ENCODE peak calls at places on chromosome 21, in eight cellular contexts. One of them, this sample, is unnamed.

GRCh38 chr21:27220416-27220815 is 253.5 kb upstream of the ADAMTS5 start:
- DNase-seq in suprapubic skin: no peak
- DNase-seq in lung: no peak
- DNase-seq in nephron progenitor cell: no peak
- DNase-seq in glutamatergic neuron: no peak
- DNase-seq in H9: no peak
- DNase-seq in lower leg skin: no peak
- DNase-seq in colonic mucosa: no peak
- DNase-seq in this sample: no peak

GRCh38 chr21:31624961-31625491 is 34.5 kb upstream of the SOD1 start:
- DNase-seq in suprapubic skin: no peak
- DNase-seq in lung: no peak
- DNase-seq in nephron progenitor cell: no peak
- DNase-seq in glutamatergic neuron: no peak
- DNase-seq in H9: no peak
- DNase-seq in lower leg skin: no peak
- DNase-seq in colonic mucosa: no peak
- DNase-seq in this sample: no peak

GRCh38 chr21:36915014-36915700 is 51.3 kb downstream of the HLCS start:
- DNase-seq in suprapubic skin: no peak
- DNase-seq in lung: no peak
- DNase-seq in nephron progenitor cell: no peak
- DNase-seq in glutamatergic neuron: no peak
- DNase-seq in H9: no peak
- DNase-seq in lower leg skin: no peak
- DNase-seq in colonic mucosa: no peak
- DNase-seq in this sample: no peak

GRCh38 chr21:29332461-29333354 is 34.0 kb downstream of the BACH1 start:
- DNase-seq in suprapubic skin: no peak
- DNase-seq in lung: no peak
- DNase-seq in nephron progenitor cell: no peak
- DNase-seq in glutamatergic neuron: no peak
- DNase-seq in H9: no peak
- DNase-seq in lower leg skin: no peak
- DNase-seq in colonic mucosa: no peak
- DNase-seq in this sample: no peak

GRCh38 chr21:36591326-36591970 is 107.5 kb upstream of the SIM2 start:
- DNase-seq in suprapubic skin: no peak
- DNase-seq in lung: no peak
- DNase-seq in nephron progenitor cell: no peak
- DNase-seq in glutamatergic neuron: no peak
- DNase-seq in H9: no peak
- DNase-seq in lower leg skin: no peak
- DNase-seq in colonic mucosa: no peak
- DNase-seq in this sample: no peak

GRCh38 chr21:16742116-16742515 is 770.7 kb upstream of the CXADR start:
- DNase-seq in suprapubic skin: no peak
- DNase-seq in lung: no peak
- DNase-seq in nephron progenitor cell: no peak
- DNase-seq in glutamatergic neuron: no peak
- DNase-seq in H9: no peak
- DNase-seq in lower leg skin: no peak
- DNase-seq in colonic mucosa: peak
- DNase-seq in this sample: no peak

GRCh38 chr21:15768045-15768601 is 38.3 kb downstream of the USP25 start:
- DNase-seq in suprapubic skin: no peak
- DNase-seq in lung: no peak
- DNase-seq in nephron progenitor cell: no peak
- DNase-seq in glutamatergic neuron: no peak
- DNase-seq in H9: no peak
- DNase-seq in lower leg skin: no peak
- DNase-seq in colonic mucosa: no peak
- DNase-seq in this sample: no peak

GRCh38 chr21:32135401-32136363 is 143.2 kb downstream of the MIS18A start:
- DNase-seq in suprapubic skin: no peak
- DNase-seq in lung: no peak
- DNase-seq in nephron progenitor cell: no peak
- DNase-seq in glutamatergic neuron: no peak
- DNase-seq in H9: peak
- DNase-seq in lower leg skin: no peak
- DNase-seq in colonic mucosa: no peak
- DNase-seq in this sample: no peak

GRCh38 chr21:29645666-29646553 is 293.9 kb downstream of the GRIK1 start:
- DNase-seq in suprapubic skin: no peak
- DNase-seq in lung: no peak
- DNase-seq in nephron progenitor cell: no peak
- DNase-seq in glutamatergic neuron: no peak
- DNase-seq in H9: no peak
- DNase-seq in lower leg skin: no peak
- DNase-seq in colonic mucosa: no peak
- DNase-seq in this sample: no peak

DNA sequence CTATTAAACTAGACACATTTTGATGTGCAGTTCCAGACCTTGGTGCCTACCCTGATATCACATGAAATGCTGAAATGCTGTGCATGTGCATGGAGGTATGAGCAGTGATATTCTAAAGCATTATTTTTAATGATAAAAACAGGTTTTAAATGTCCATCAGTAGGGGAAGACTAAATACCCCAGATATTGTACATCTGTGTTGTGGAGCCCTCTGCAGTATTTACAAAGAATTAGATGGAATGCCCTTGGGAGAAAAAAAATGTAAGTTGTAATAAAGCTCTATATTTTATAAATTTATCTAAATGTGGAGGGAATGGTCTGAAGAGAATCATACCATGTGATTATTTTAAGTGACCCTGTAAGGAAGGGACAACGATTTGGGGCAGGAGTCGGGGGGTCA is 39.1 kb upstream of the IGSF5 start:
- DNase-seq in suprapubic skin: no peak
- DNase-seq in lung: no peak
- DNase-seq in nephron progenitor cell: no peak
- DNase-seq in glutamatergic neuron: no peak
- DNase-seq in H9: no peak
- DNase-seq in lower leg skin: no peak
- DNase-seq in colonic mucosa: no peak
- DNase-seq in this sample: no peak
- TF ChIP-seq CTCF in suprapubic skin: no peak
- TF ChIP-seq CTCF in lung: no peak
- TF ChIP-seq CTCF in nephron progenitor cell: no peak
- TF ChIP-seq CTCF in glutamatergic neuron: no peak
- TF ChIP-seq CTCF in H9: no peak
- TF ChIP-seq CTCF in lower leg skin: no peak
- TF ChIP-seq CTCF in colonic mucosa: no peak
- TF ChIP-seq CTCF in this sample: no peak

GRCh38 chr21:25639167-25639921 is at the start of gene JAM2:
- DNase-seq in suprapubic skin: peak
- DNase-seq in lung: no peak
- DNase-seq in nephron progenitor cell: peak
- DNase-seq in glutamatergic neuron: peak
- DNase-seq in H9: peak
- DNase-seq in lower leg skin: peak
- DNase-seq in colonic mucosa: peak
- DNase-seq in this sample: peak
- TF ChIP-seq CTCF in suprapubic skin: no peak
- TF ChIP-seq CTCF in lung: no peak
- TF ChIP-seq CTCF in nephron progenitor cell: no peak
- TF ChIP-seq CTCF in glutamatergic neuron: no peak
- TF ChIP-seq CTCF in H9: peak
- TF ChIP-seq CTCF in lower leg skin: no peak
- TF ChIP-seq CTCF in colonic mucosa: no peak
- TF ChIP-seq CTCF in this sample: peak

GRCh38 chr21:46627726-46628125 is 7.7 kb upstream of the PRMT2 start:
- DNase-seq in suprapubic skin: no peak
- DNase-seq in lung: no peak
- DNase-seq in nephron progenitor cell: no peak
- DNase-seq in glutamatergic neuron: no peak
- DNase-seq in H9: no peak
- DNase-seq in lower leg skin: no peak
- DNase-seq in colonic mucosa: no peak
- DNase-seq in this sample: no peak

GRCh38 chr21:46625759-46626158 is 9.7 kb upstream of the PRMT2 start:
- DNase-seq in suprapubic skin: no peak
- DNase-seq in lung: no peak
- DNase-seq in nephron progenitor cell: no peak
- DNase-seq in glutamatergic neuron: no peak
- DNase-seq in H9: no peak
- DNase-seq in lower leg skin: no peak
- DNase-seq in colonic mucosa: no peak
- DNase-seq in this sample: no peak

GRCh38 chr21:46624050-46624449 is 11.4 kb upstream of the PRMT2 start:
- DNase-seq in suprapubic skin: no peak
- DNase-seq in lung: no peak
- DNase-seq in nephron progenitor cell: no peak
- DNase-seq in glutamatergic neuron: no peak
- DNase-seq in H9: no peak
- DNase-seq in lower leg skin: no peak
- DNase-seq in colonic mucosa: no peak
- DNase-seq in this sample: no peak

GRCh38 chr21:46628868-46629267 is 6.6 kb upstream of the PRMT2 start:
- DNase-seq in suprapubic skin: no peak
- DNase-seq in lung: no peak
- DNase-seq in nephron progenitor cell: no peak
- DNase-seq in glutamatergic neuron: no peak
- DNase-seq in H9: no peak
- DNase-seq in lower leg skin: no peak
- DNase-seq in colonic mucosa: no peak
- DNase-seq in this sample: no peak

DNA sequence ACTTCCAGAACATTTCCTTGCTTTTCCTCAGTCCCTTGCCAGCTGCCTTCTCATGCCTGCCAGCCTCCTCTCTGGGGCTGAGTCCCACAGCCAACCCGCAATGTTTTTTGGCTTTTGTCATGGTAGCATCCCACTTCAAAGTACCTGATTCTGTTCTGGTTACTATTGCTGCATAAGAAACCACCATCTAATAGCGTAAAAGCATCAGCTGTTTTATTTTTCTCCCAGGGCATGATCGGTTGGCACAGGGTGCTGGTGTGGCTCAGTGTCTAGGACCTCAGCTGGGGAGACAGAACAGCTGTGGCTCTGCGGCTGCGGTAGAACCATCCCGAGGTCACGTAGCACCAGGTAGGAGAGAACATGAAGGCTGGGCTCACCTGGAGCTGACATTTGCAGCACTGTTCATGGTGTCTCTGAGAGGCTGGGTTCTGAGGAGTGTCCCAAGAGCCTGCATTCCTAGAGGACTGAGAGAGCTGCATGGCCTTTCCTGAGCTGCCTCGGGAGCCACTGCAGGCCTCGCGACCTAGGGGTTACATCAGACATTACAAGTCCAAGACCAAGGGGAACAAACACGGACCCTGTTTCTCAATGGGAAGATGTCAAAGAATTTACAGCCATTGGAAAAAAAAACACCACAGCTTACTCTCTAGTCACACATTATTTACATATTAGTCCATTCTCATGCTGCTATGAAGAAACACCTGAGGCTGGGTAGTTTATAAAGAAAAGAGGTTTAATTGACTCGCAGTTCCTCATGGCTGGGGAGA is 8.8 kb upstream of the PRMT2 start:
- DNase-seq in suprapubic skin: no peak
- DNase-seq in lung: no peak
- DNase-seq in nephron progenitor cell: no peak
- DNase-seq in glutamatergic neuron: no peak
- DNase-seq in H9: no peak
- DNase-seq in lower leg skin: no peak
- DNase-seq in colonic mucosa: no peak
- DNase-seq in this sample: no peak
- TF ChIP-seq CTCF in suprapubic skin: no peak
- TF ChIP-seq CTCF in lung: no peak
- TF ChIP-seq CTCF in nephron progenitor cell: no peak
- TF ChIP-seq CTCF in glutamatergic neuron: no peak
- TF ChIP-seq CTCF in H9: no peak
- TF ChIP-seq CTCF in lower leg skin: no peak
- TF ChIP-seq CTCF in colonic mucosa: no peak
- TF ChIP-seq CTCF in this sample: no peak

GRCh38 chr21:45361033-45361997 is 43.6 kb upstream of the COL18A1 start:
- DNase-seq in suprapubic skin: no peak
- DNase-seq in lung: no peak
- DNase-seq in nephron progenitor cell: no peak
- DNase-seq in glutamatergic neuron: peak
- DNase-seq in H9: no peak
- DNase-seq in lower leg skin: no peak
- DNase-seq in colonic mucosa: no peak
- DNase-seq in this sample: no peak

GRCh38 chr21:45363921-45364463 is 41.0 kb upstream of the COL18A1 start:
- DNase-seq in suprapubic skin: peak
- DNase-seq in lung: peak
- DNase-seq in nephron progenitor cell: no peak
- DNase-seq in glutamatergic neuron: no peak
- DNase-seq in H9: no peak
- DNase-seq in lower leg skin: peak
- DNase-seq in colonic mucosa: peak
- DNase-seq in this sample: no peak

GRCh38 chr21:45362748-45363145 is 42.2 kb upstream of the COL18A1 start:
- DNase-seq in suprapubic skin: no peak
- DNase-seq in lung: no peak
- DNase-seq in nephron progenitor cell: no peak
- DNase-seq in glutamatergic neuron: no peak
- DNase-seq in H9: no peak
- DNase-seq in lower leg skin: no peak
- DNase-seq in colonic mucosa: no peak
- DNase-seq in this sample: no peak

GRCh38 chr21:45364464-45365185 is 40.3 kb upstream of the COL18A1 start:
- DNase-seq in suprapubic skin: no peak
- DNase-seq in lung: no peak
- DNase-seq in nephron progenitor cell: no peak
- DNase-seq in glutamatergic neuron: no peak
- DNase-seq in H9: no peak
- DNase-seq in lower leg skin: no peak
- DNase-seq in colonic mucosa: no peak
- DNase-seq in this sample: no peak

DNA sequence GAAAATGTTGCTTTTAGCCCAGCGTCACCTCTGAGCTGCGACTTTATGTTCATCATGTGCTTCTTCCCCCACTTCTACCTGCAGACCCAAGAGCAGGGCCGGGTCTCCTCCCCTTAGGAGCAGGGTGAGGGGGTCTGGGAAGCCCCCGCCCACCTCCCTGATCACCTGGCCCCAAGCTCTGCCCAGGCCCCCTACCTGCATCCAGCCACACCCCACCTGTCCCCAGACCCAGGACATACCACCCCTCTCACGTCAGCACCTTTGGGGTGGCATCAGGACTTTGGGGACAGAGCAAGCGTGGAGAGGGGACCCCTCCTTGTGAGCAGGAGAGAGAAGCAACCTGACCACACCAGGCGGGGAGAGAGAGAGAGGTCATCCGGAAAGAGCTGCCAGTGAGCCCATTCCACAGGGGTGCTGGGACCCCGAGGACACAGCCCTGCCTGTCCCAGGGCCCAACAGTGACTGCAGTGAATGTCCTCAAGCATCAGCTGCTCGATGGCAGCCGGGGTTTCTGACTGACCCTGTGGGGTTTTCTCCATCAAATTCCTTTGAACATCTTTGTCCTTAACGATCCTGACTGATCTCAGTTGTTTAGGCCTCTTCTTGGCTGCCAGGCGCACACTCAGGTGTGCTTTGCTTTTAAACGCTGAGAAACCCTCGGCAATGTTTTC is 42.8 kb upstream of the COL18A1 start:
- DNase-seq in suprapubic skin: no peak
- DNase-seq in lung: no peak
- DNase-seq in nephron progenitor cell: no peak
- DNase-seq in glutamatergic neuron: no peak
- DNase-seq in H9: no peak
- DNase-seq in lower leg skin: no peak
- DNase-seq in colonic mucosa: no peak
- DNase-seq in this sample: no peak
- TF ChIP-seq CTCF in suprapubic skin: no peak
- TF ChIP-seq CTCF in lung: no peak
- TF ChIP-seq CTCF in nephron progenitor cell: no peak
- TF ChIP-seq CTCF in glutamatergic neuron: no peak
- TF ChIP-seq CTCF in H9: no peak
- TF ChIP-seq CTCF in lower leg skin: no peak
- TF ChIP-seq CTCF in colonic mucosa: no peak
- TF ChIP-seq CTCF in this sample: no peak

GRCh38 chr21:33478858-33479678 is 706 bp downstream of the TMEM50B start:
- DNase-seq in suprapubic skin: no peak
- DNase-seq in lung: peak
- DNase-seq in nephron progenitor cell: peak
- DNase-seq in glutamatergic neuron: peak
- DNase-seq in H9: peak
- DNase-seq in lower leg skin: peak
- DNase-seq in colonic mucosa: peak
- DNase-seq in this sample: peak
- TF ChIP-seq CTCF in suprapubic skin: no peak
- TF ChIP-seq CTCF in lung: no peak
- TF ChIP-seq CTCF in nephron progenitor cell: no peak
- TF ChIP-seq CTCF in glutamatergic neuron: no peak
- TF ChIP-seq CTCF in H9: no peak
- TF ChIP-seq CTCF in lower leg skin: no peak
- TF ChIP-seq CTCF in colonic mucosa: no peak
- TF ChIP-seq CTCF in this sample: peak